ENCODE peak calls at places on chromosomes 6 and 20, in nine cellular contexts. One of them, this sample, is unnamed.

GRCh38 chr20:37526238-37526838 is 1.3 kb downstream of the BLCAP start:
- DNase-seq in HTR-8/SVneo: peak; percentile 94
- DNase-seq in bronchial epithelial cell: peak; percentile 93
- DNase-seq in CD8-positive, alpha-beta T cell: no peak
- DNase-seq in head of caudate nucleus: peak; percentile 23
- DNase-seq in Calu3: peak; percentile 49
- DNase-seq in NCI-H460: no peak
- DNase-seq in stimulated activated naive CD4-positive, alpha-beta T cell: no peak
- DNase-seq in type B pancreatic cell: no peak
- DNase-seq in this sample: no peak

GRCh38 chr6:6494677-6495076 is 93.8 kb upstream of the LY86 start:
- DNase-seq in bronchial epithelial cell: peak; percentile 69
- DNase-seq in HTR-8/SVneo: no peak
- DNase-seq in head of caudate nucleus: peak; percentile 49
- DNase-seq in CD8-positive, alpha-beta T cell: no peak
- DNase-seq in NCI-H460: peak; percentile 43
- DNase-seq in Calu3: peak; percentile 18
- DNase-seq in type B pancreatic cell: no peak
- DNase-seq in stimulated activated naive CD4-positive, alpha-beta T cell: no peak
- DNase-seq in this sample: peak; percentile 73

GRCh38 chr20:34713194-34713943 is 9.2 kb downstream of the TP53INP2 start:
- DNase-seq in NCI-H460: peak; percentile 37
- DNase-seq in CD8-positive, alpha-beta T cell: no peak
- DNase-seq in stimulated activated naive CD4-positive, alpha-beta T cell: no peak
- DNase-seq in HTR-8/SVneo: peak; percentile 90
- DNase-seq in Calu3: peak; percentile 65
- DNase-seq in head of caudate nucleus: no peak
- DNase-seq in type B pancreatic cell: no peak
- DNase-seq in bronchial epithelial cell: peak; percentile 99
- DNase-seq in this sample: no peak

GRCh38 chr20:51303731-51304670 is 238.5 kb downstream of the NFATC2 start:
- DNase-seq in head of caudate nucleus: no peak
- DNase-seq in HTR-8/SVneo: no peak
- DNase-seq in bronchial epithelial cell: no peak
- DNase-seq in NCI-H460: no peak
- DNase-seq in Calu3: no peak
- DNase-seq in type B pancreatic cell: no peak
- DNase-seq in CD8-positive, alpha-beta T cell: no peak
- DNase-seq in stimulated activated naive CD4-positive, alpha-beta T cell: no peak
- DNase-seq in this sample: no peak

GRCh38 chr6:17964633-17965032 is 22.8 kb downstream of the KIF13A start:
- DNase-seq in Calu3: no peak
- DNase-seq in head of caudate nucleus: no peak
- DNase-seq in NCI-H460: no peak
- DNase-seq in HTR-8/SVneo: no peak
- DNase-seq in bronchial epithelial cell: no peak
- DNase-seq in type B pancreatic cell: no peak
- DNase-seq in CD8-positive, alpha-beta T cell: no peak
- DNase-seq in stimulated activated naive CD4-positive, alpha-beta T cell: no peak
- DNase-seq in this sample: no peak

GRCh38 chr6:14276667-14277404 is 159.3 kb downstream of the CD83 start:
- DNase-seq in type B pancreatic cell: no peak
- DNase-seq in Calu3: no peak
- DNase-seq in HTR-8/SVneo: no peak
- DNase-seq in bronchial epithelial cell: peak; percentile 37
- DNase-seq in CD8-positive, alpha-beta T cell: no peak
- DNase-seq in stimulated activated naive CD4-positive, alpha-beta T cell: peak; percentile 87
- DNase-seq in head of caudate nucleus: no peak
- DNase-seq in NCI-H460: no peak
- DNase-seq in this sample: no peak

GRCh38 chr20:6231551-6231950 is 108.7 kb upstream of the FERMT1 start:
- DNase-seq in CD8-positive, alpha-beta T cell: no peak
- DNase-seq in NCI-H460: no peak
- DNase-seq in type B pancreatic cell: no peak
- DNase-seq in bronchial epithelial cell: peak; percentile 57
- DNase-seq in head of caudate nucleus: no peak
- DNase-seq in stimulated activated naive CD4-positive, alpha-beta T cell: no peak
- DNase-seq in Calu3: no peak
- DNase-seq in HTR-8/SVneo: no peak
- DNase-seq in this sample: no peak

GRCh38 chr6:52000064-52000463 is 87.3 kb downstream of the PKHD1 start:
- DNase-seq in type B pancreatic cell: no peak
- DNase-seq in CD8-positive, alpha-beta T cell: no peak
- DNase-seq in head of caudate nucleus: no peak
- DNase-seq in stimulated activated naive CD4-positive, alpha-beta T cell: no peak
- DNase-seq in Calu3: no peak
- DNase-seq in NCI-H460: no peak
- DNase-seq in HTR-8/SVneo: no peak
- DNase-seq in bronchial epithelial cell: peak; percentile 30
- DNase-seq in this sample: no peak

GRCh38 chr6:151026021-151026663 is 160.6 kb downstream of the MTHFD1L start:
- DNase-seq in NCI-H460: no peak
- DNase-seq in type B pancreatic cell: no peak
- DNase-seq in stimulated activated naive CD4-positive, alpha-beta T cell: no peak
- DNase-seq in head of caudate nucleus: no peak
- DNase-seq in HTR-8/SVneo: no peak
- DNase-seq in CD8-positive, alpha-beta T cell: no peak
- DNase-seq in Calu3: no peak
- DNase-seq in bronchial epithelial cell: no peak
- DNase-seq in this sample: no peak

GRCh38 chr20:47529840-47530239 is 28.2 kb downstream of the NCOA3 start:
- DNase-seq in type B pancreatic cell: no peak
- DNase-seq in CD8-positive, alpha-beta T cell: no peak
- DNase-seq in NCI-H460: no peak
- DNase-seq in HTR-8/SVneo: no peak
- DNase-seq in Calu3: no peak
- DNase-seq in stimulated activated naive CD4-positive, alpha-beta T cell: no peak
- DNase-seq in head of caudate nucleus: no peak
- DNase-seq in bronchial epithelial cell: no peak
- DNase-seq in this sample: no peak

GRCh38 chr6:13624871-13625288 is 9.7 kb downstream of the NOL7 start:
- DNase-seq in type B pancreatic cell: no peak
- DNase-seq in NCI-H460: peak; percentile 18
- DNase-seq in bronchial epithelial cell: peak; percentile 55
- DNase-seq in HTR-8/SVneo: peak; percentile 27
- DNase-seq in Calu3: peak; percentile 12
- DNase-seq in head of caudate nucleus: no peak
- DNase-seq in stimulated activated naive CD4-positive, alpha-beta T cell: no peak
- DNase-seq in CD8-positive, alpha-beta T cell: no peak
- DNase-seq in this sample: no peak

GRCh38 chr20:20267685-20268429 is 100.0 kb upstream of the INSM1 start:
- DNase-seq in head of caudate nucleus: no peak
- DNase-seq in Calu3: no peak
- DNase-seq in NCI-H460: no peak
- DNase-seq in stimulated activated naive CD4-positive, alpha-beta T cell: no peak
- DNase-seq in type B pancreatic cell: no peak
- DNase-seq in bronchial epithelial cell: no peak
- DNase-seq in CD8-positive, alpha-beta T cell: no peak
- DNase-seq in HTR-8/SVneo: no peak
- DNase-seq in this sample: no peak

GRCh38 chr6:110329729-110330436 is 28.3 kb downstream of the METTL24 start:
- DNase-seq in type B pancreatic cell: no peak
- DNase-seq in stimulated activated naive CD4-positive, alpha-beta T cell: no peak
- DNase-seq in NCI-H460: no peak
- DNase-seq in head of caudate nucleus: no peak
- DNase-seq in HTR-8/SVneo: peak; percentile 19
- DNase-seq in Calu3: peak; percentile 9
- DNase-seq in bronchial epithelial cell: no peak
- DNase-seq in CD8-positive, alpha-beta T cell: no peak
- DNase-seq in this sample: no peak

GRCh38 chr6:112044856-112045255 is 9.0 kb upstream of the CCN6 start:
- DNase-seq in stimulated activated naive CD4-positive, alpha-beta T cell: no peak
- DNase-seq in type B pancreatic cell: no peak
- DNase-seq in head of caudate nucleus: no peak
- DNase-seq in HTR-8/SVneo: no peak
- DNase-seq in bronchial epithelial cell: peak; percentile 44
- DNase-seq in Calu3: no peak
- DNase-seq in CD8-positive, alpha-beta T cell: no peak
- DNase-seq in NCI-H460: no peak
- DNase-seq in this sample: no peak

GRCh38 chr20:15065794-15066193 is 728.4 kb upstream of the FLRT3 start:
- DNase-seq in bronchial epithelial cell: no peak
- DNase-seq in Calu3: no peak
- DNase-seq in CD8-positive, alpha-beta T cell: no peak
- DNase-seq in stimulated activated naive CD4-positive, alpha-beta T cell: no peak
- DNase-seq in HTR-8/SVneo: no peak
- DNase-seq in NCI-H460: no peak
- DNase-seq in head of caudate nucleus: no peak
- DNase-seq in type B pancreatic cell: no peak
- DNase-seq in this sample: no peak

GRCh38 chr6:28683945-28684538 is 158.4 kb downstream of the GPX5 start:
- DNase-seq in HTR-8/SVneo: no peak
- DNase-seq in NCI-H460: peak; percentile 67
- DNase-seq in stimulated activated naive CD4-positive, alpha-beta T cell: peak; percentile 2
- DNase-seq in type B pancreatic cell: no peak
- DNase-seq in Calu3: peak; percentile 48
- DNase-seq in head of caudate nucleus: no peak
- DNase-seq in CD8-positive, alpha-beta T cell: peak; percentile 2
- DNase-seq in bronchial epithelial cell: peak; percentile 50
- DNase-seq in this sample: no peak

GRCh38 chr20:45502561-45502960 is 12.9 kb downstream of the SPINT3 start:
- DNase-seq in NCI-H460: no peak
- DNase-seq in HTR-8/SVneo: no peak
- DNase-seq in head of caudate nucleus: no peak
- DNase-seq in type B pancreatic cell: no peak
- DNase-seq in stimulated activated naive CD4-positive, alpha-beta T cell: no peak
- DNase-seq in Calu3: no peak
- DNase-seq in bronchial epithelial cell: no peak
- DNase-seq in CD8-positive, alpha-beta T cell: no peak
- DNase-seq in this sample: no peak

GRCh38 chr6:129785756-129786135 is 75.4 kb downstream of the TMEM244 start:
- DNase-seq in Calu3: no peak
- DNase-seq in stimulated activated naive CD4-positive, alpha-beta T cell: no peak
- DNase-seq in head of caudate nucleus: no peak
- DNase-seq in type B pancreatic cell: no peak
- DNase-seq in HTR-8/SVneo: no peak
- DNase-seq in bronchial epithelial cell: no peak
- DNase-seq in CD8-positive, alpha-beta T cell: no peak
- DNase-seq in NCI-H460: no peak
- DNase-seq in this sample: no peak

GRCh38 chr20:25259788-25260254 is 11.9 kb downstream of the PYGB start:
- DNase-seq in type B pancreatic cell: peak; percentile 49
- DNase-seq in NCI-H460: no peak
- DNase-seq in head of caudate nucleus: no peak
- DNase-seq in CD8-positive, alpha-beta T cell: no peak
- DNase-seq in stimulated activated naive CD4-positive, alpha-beta T cell: peak; percentile 42
- DNase-seq in Calu3: no peak
- DNase-seq in bronchial epithelial cell: no peak
- DNase-seq in HTR-8/SVneo: no peak
- DNase-seq in this sample: no peak

GRCh38 chr6:36350681-36351091 is 14.0 kb upstream of the BNIP5 start:
- DNase-seq in head of caudate nucleus: no peak
- DNase-seq in bronchial epithelial cell: peak; percentile 58
- DNase-seq in NCI-H460: no peak
- DNase-seq in HTR-8/SVneo: no peak
- DNase-seq in type B pancreatic cell: no peak
- DNase-seq in CD8-positive, alpha-beta T cell: no peak
- DNase-seq in Calu3: peak; percentile 34
- DNase-seq in stimulated activated naive CD4-positive, alpha-beta T cell: no peak
- DNase-seq in this sample: no peak

GRCh38 chr20:52269327-52269726 is 77.7 kb upstream of the ZFP64 start:
- DNase-seq in bronchial epithelial cell: no peak
- DNase-seq in stimulated activated naive CD4-positive, alpha-beta T cell: no peak
- DNase-seq in type B pancreatic cell: no peak
- DNase-seq in head of caudate nucleus: no peak
- DNase-seq in NCI-H460: no peak
- DNase-seq in CD8-positive, alpha-beta T cell: no peak
- DNase-seq in HTR-8/SVneo: no peak
- DNase-seq in Calu3: no peak
- DNase-seq in this sample: no peak

GRCh38 chr20:57060407-57061057 is 205.9 kb downstream of the BMP7 start:
- DNase-seq in NCI-H460: no peak
- DNase-seq in bronchial epithelial cell: peak; percentile 25
- DNase-seq in stimulated activated naive CD4-positive, alpha-beta T cell: no peak
- DNase-seq in CD8-positive, alpha-beta T cell: no peak
- DNase-seq in Calu3: no peak
- DNase-seq in HTR-8/SVneo: no peak
- DNase-seq in type B pancreatic cell: no peak
- DNase-seq in head of caudate nucleus: peak; percentile 30
- DNase-seq in this sample: no peak

GRCh38 chr6:15017251-15017650 is 228.6 kb upstream of the JARID2 start:
- DNase-seq in CD8-positive, alpha-beta T cell: no peak
- DNase-seq in HTR-8/SVneo: no peak
- DNase-seq in Calu3: no peak
- DNase-seq in bronchial epithelial cell: peak; percentile 14
- DNase-seq in stimulated activated naive CD4-positive, alpha-beta T cell: no peak
- DNase-seq in NCI-H460: no peak
- DNase-seq in head of caudate nucleus: peak; percentile 10
- DNase-seq in type B pancreatic cell: no peak
- DNase-seq in this sample: peak; percentile 49

GRCh38 chr6:659716-660581 is 3.0 kb upstream of the HUS1B start:
- DNase-seq in HTR-8/SVneo: no peak
- DNase-seq in Calu3: no peak
- DNase-seq in stimulated activated naive CD4-positive, alpha-beta T cell: no peak
- DNase-seq in head of caudate nucleus: no peak
- DNase-seq in CD8-positive, alpha-beta T cell: no peak
- DNase-seq in type B pancreatic cell: no peak
- DNase-seq in NCI-H460: no peak
- DNase-seq in bronchial epithelial cell: no peak
- DNase-seq in this sample: no peak